ENCODE peak calls at places on chromosome 3, in six cellular contexts. One of them, this sample, is unnamed.

GRCh38 chr3:4472312-4472711 is 5.2 kb upstream of the SUMF1 start:
- DNase-seq in HCT116: no peak
- DNase-seq in heart right ventricle: no peak
- DNase-seq in foreskin keratinocyte: no peak
- DNase-seq in kidney epithelial cell: no peak
- DNase-seq in upper lobe of right lung: no peak
- DNase-seq in this sample: no peak

GRCh38 chr3:144107923-144108322 is 136.3 kb downstream of the DIPK2A start:
- DNase-seq in upper lobe of right lung: no peak
- DNase-seq in HCT116: no peak
- DNase-seq in foreskin keratinocyte: no peak
- DNase-seq in kidney epithelial cell: no peak
- DNase-seq in heart right ventricle: no peak
- DNase-seq in this sample: no peak

GRCh38 chr3:183069086-183069485 is 30.2 kb downstream of the MCCC1 start:
- DNase-seq in HCT116: no peak
- DNase-seq in upper lobe of right lung: no peak
- DNase-seq in foreskin keratinocyte: no peak
- DNase-seq in kidney epithelial cell: no peak
- DNase-seq in heart right ventricle: no peak
- DNase-seq in this sample: no peak

GRCh38 chr3:11600501-11601282 is 43.0 kb downstream of the VGLL4 start:
- DNase-seq in kidney epithelial cell: peak; percentile 99
- DNase-seq in heart right ventricle: peak; percentile 56
- DNase-seq in foreskin keratinocyte: peak; percentile 99
- DNase-seq in upper lobe of right lung: peak; percentile 71
- DNase-seq in HCT116: peak; percentile 61
- DNase-seq in this sample: no peak

GRCh38 chr3:68025189-68025588 is 370.8 kb upstream of the SUCLG2 start:
- DNase-seq in HCT116: no peak
- DNase-seq in heart right ventricle: no peak
- DNase-seq in upper lobe of right lung: no peak
- DNase-seq in kidney epithelial cell: no peak
- DNase-seq in foreskin keratinocyte: no peak
- DNase-seq in this sample: no peak

GRCh38 chr3:16249336-16249735 is 15.4 kb downstream of the DPH3 start:
- DNase-seq in kidney epithelial cell: no peak
- DNase-seq in HCT116: peak; percentile 43
- DNase-seq in foreskin keratinocyte: no peak
- DNase-seq in heart right ventricle: no peak
- DNase-seq in upper lobe of right lung: no peak
- DNase-seq in this sample: peak; percentile 29

GRCh38 chr3:124372784-124373183 is 357.5 kb upstream of the UMPS start:
- DNase-seq in HCT116: no peak
- DNase-seq in kidney epithelial cell: no peak
- DNase-seq in upper lobe of right lung: no peak
- DNase-seq in heart right ventricle: no peak
- DNase-seq in foreskin keratinocyte: no peak
- DNase-seq in this sample: no peak

GRCh38 chr3:29441422-29441821 is 160.6 kb downstream of the RBMS3 start:
- DNase-seq in kidney epithelial cell: no peak
- DNase-seq in heart right ventricle: no peak
- DNase-seq in foreskin keratinocyte: no peak
- DNase-seq in upper lobe of right lung: no peak
- DNase-seq in HCT116: no peak
- DNase-seq in this sample: no peak

GRCh38 chr3:81931265-81931664 is 169.8 kb upstream of the GBE1 start:
- DNase-seq in heart right ventricle: no peak
- DNase-seq in upper lobe of right lung: no peak
- DNase-seq in kidney epithelial cell: no peak
- DNase-seq in foreskin keratinocyte: no peak
- DNase-seq in HCT116: no peak
- DNase-seq in this sample: no peak

GRCh38 chr3:169354774-169355501 is 308.6 kb downstream of the MECOM start:
- DNase-seq in upper lobe of right lung: no peak
- DNase-seq in heart right ventricle: no peak
- DNase-seq in kidney epithelial cell: no peak
- DNase-seq in HCT116: no peak
- DNase-seq in foreskin keratinocyte: no peak
- DNase-seq in this sample: no peak

GRCh38 chr3:41693799-41694198 is 268.1 kb downstream of the ULK4 start:
- DNase-seq in upper lobe of right lung: no peak
- DNase-seq in foreskin keratinocyte: no peak
- DNase-seq in kidney epithelial cell: no peak
- DNase-seq in HCT116: no peak
- DNase-seq in heart right ventricle: no peak
- DNase-seq in this sample: no peak

GRCh38 chr3:139934557-139935070 is 371 bp upstream of the CLSTN2 start:
- DNase-seq in upper lobe of right lung: peak; percentile 65
- DNase-seq in heart right ventricle: peak; percentile 74
- DNase-seq in HCT116: no peak
- DNase-seq in foreskin keratinocyte: peak; percentile 48
- DNase-seq in kidney epithelial cell: peak; percentile 26
- DNase-seq in this sample: peak; percentile 53
- TF ChIP-seq CTCF in upper lobe of right lung: no peak
- TF ChIP-seq CTCF in heart right ventricle: peak; percentile 37
- TF ChIP-seq CTCF in HCT116: no peak
- TF ChIP-seq CTCF in foreskin keratinocyte: peak; percentile 58
- TF ChIP-seq CTCF in kidney epithelial cell: peak; percentile 92
- TF ChIP-seq CTCF in this sample: peak; percentile 60

DNA sequence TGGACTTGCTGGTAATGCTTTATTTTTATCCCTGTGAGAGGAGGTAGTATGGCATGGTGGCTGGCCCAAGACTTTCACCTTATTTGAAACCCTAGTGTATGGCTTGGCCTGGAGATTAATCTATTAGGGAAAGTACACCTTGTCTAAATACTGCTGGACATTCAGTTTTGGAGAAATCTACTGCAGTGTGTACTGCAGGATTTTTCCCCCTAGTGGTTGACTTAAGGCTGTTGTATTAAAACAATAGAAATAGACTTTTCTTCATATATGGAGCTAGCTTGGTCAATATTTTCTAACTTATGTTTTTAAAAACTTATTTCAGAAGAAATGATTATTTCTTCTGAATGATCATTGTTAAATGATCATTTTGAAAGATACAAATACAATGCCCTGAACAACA is 13.9 kb upstream of the SLITRK3 start:
- DNase-seq in kidney epithelial cell: no peak
- DNase-seq in upper lobe of right lung: no peak
- DNase-seq in HCT116: peak; percentile 7
- DNase-seq in foreskin keratinocyte: no peak
- DNase-seq in heart right ventricle: no peak
- DNase-seq in this sample: no peak
- TF ChIP-seq CTCF in kidney epithelial cell: peak; percentile 42
- TF ChIP-seq CTCF in upper lobe of right lung: peak; percentile 22
- TF ChIP-seq CTCF in HCT116: no peak
- TF ChIP-seq CTCF in foreskin keratinocyte: peak; percentile 48
- TF ChIP-seq CTCF in heart right ventricle: no peak
- TF ChIP-seq CTCF in this sample: peak; percentile 61

GRCh38 chr3:197802505-197803459 is 11.7 kb downstream of the LRCH3 start:
- DNase-seq in upper lobe of right lung: no peak
- DNase-seq in kidney epithelial cell: no peak
- DNase-seq in HCT116: no peak
- DNase-seq in foreskin keratinocyte: no peak
- DNase-seq in heart right ventricle: no peak
- DNase-seq in this sample: no peak
- TF ChIP-seq CTCF in upper lobe of right lung: no peak
- TF ChIP-seq CTCF in kidney epithelial cell: peak; percentile 28
- TF ChIP-seq CTCF in HCT116: peak; percentile 31
- TF ChIP-seq CTCF in foreskin keratinocyte: no peak
- TF ChIP-seq CTCF in heart right ventricle: peak; percentile 5
- TF ChIP-seq CTCF in this sample: peak; percentile 15

DNA sequence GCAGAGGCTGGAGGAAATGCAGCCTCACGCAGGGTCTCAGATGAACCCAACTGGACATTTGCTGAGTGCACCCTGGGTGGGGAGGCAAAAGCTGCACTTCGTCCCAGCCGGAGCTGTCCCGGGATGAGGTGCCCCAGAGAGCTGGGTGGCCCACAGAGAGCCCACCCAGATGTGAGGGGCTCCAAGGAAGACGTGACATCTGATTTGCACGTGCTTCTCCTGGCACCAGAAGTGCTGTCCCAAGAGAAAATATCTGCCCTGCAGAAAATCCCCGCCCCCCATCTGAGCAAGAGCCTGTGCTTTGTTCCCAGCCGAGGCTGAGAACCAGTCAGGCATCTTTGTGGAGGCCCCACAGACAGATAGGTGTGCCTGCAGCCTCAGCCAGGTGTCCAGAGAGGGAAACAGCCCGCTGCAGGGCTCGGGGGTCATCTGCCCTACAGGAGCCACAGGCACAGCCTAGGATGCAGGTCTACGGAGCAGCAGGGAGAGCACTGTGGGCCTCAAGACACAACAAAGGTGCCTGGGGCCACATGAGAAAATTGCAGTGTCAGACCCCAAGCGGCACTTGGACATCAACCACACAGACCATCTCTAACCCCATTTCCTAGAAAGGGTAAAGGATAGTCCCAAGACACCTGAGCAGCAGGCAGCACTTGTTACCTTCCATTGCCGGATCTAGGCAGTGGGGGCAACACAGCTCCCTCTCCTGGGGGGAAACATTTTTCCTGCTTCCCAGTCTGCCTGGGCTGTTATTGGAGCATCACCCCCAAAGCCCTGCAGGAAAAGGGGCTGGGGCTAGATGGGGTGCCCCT is 5.8 kb downstream of the TMIE start:
- DNase-seq in foreskin keratinocyte: no peak
- DNase-seq in upper lobe of right lung: peak; percentile 50
- DNase-seq in heart right ventricle: no peak
- DNase-seq in kidney epithelial cell: no peak
- DNase-seq in HCT116: no peak
- DNase-seq in this sample: no peak
- TF ChIP-seq CTCF in foreskin keratinocyte: no peak
- TF ChIP-seq CTCF in upper lobe of right lung: no peak
- TF ChIP-seq CTCF in heart right ventricle: no peak
- TF ChIP-seq CTCF in kidney epithelial cell: no peak
- TF ChIP-seq CTCF in HCT116: no peak
- TF ChIP-seq CTCF in this sample: no peak

GRCh38 chr3:49013738-49014660 is 4.4 kb downstream of the DALRD3 start:
- DNase-seq in heart right ventricle: no peak
- DNase-seq in upper lobe of right lung: no peak
- DNase-seq in HCT116: no peak
- DNase-seq in foreskin keratinocyte: peak; percentile 26
- DNase-seq in kidney epithelial cell: no peak
- DNase-seq in this sample: peak; percentile 52
- TF ChIP-seq CTCF in heart right ventricle: peak; percentile 33
- TF ChIP-seq CTCF in upper lobe of right lung: peak; percentile 44
- TF ChIP-seq CTCF in HCT116: no peak
- TF ChIP-seq CTCF in foreskin keratinocyte: peak; percentile 68
- TF ChIP-seq CTCF in kidney epithelial cell: peak; percentile 68
- TF ChIP-seq CTCF in this sample: peak; percentile 65

GRCh38 chr3:45056608-45057301 is 30.7 kb downstream of the CLEC3B start:
- DNase-seq in upper lobe of right lung: no peak
- DNase-seq in heart right ventricle: no peak
- DNase-seq in kidney epithelial cell: no peak
- DNase-seq in foreskin keratinocyte: no peak
- DNase-seq in HCT116: no peak
- DNase-seq in this sample: no peak

GRCh38 chr3:45054196-45054857 is 28.2 kb downstream of the CLEC3B start:
- DNase-seq in HCT116: no peak
- DNase-seq in kidney epithelial cell: no peak
- DNase-seq in heart right ventricle: no peak
- DNase-seq in upper lobe of right lung: no peak
- DNase-seq in foreskin keratinocyte: peak; percentile 46
- DNase-seq in this sample: no peak

GRCh38 chr3:45055032-45055410 is 28.9 kb downstream of the CLEC3B start:
- DNase-seq in kidney epithelial cell: no peak
- DNase-seq in heart right ventricle: no peak
- DNase-seq in foreskin keratinocyte: peak; percentile 32
- DNase-seq in upper lobe of right lung: no peak
- DNase-seq in HCT116: no peak
- DNase-seq in this sample: no peak

GRCh38 chr3:45057557-45057956 is 31.5 kb downstream of the CLEC3B start:
- DNase-seq in kidney epithelial cell: no peak
- DNase-seq in heart right ventricle: no peak
- DNase-seq in foreskin keratinocyte: no peak
- DNase-seq in HCT116: no peak
- DNase-seq in upper lobe of right lung: no peak
- DNase-seq in this sample: no peak

DNA sequence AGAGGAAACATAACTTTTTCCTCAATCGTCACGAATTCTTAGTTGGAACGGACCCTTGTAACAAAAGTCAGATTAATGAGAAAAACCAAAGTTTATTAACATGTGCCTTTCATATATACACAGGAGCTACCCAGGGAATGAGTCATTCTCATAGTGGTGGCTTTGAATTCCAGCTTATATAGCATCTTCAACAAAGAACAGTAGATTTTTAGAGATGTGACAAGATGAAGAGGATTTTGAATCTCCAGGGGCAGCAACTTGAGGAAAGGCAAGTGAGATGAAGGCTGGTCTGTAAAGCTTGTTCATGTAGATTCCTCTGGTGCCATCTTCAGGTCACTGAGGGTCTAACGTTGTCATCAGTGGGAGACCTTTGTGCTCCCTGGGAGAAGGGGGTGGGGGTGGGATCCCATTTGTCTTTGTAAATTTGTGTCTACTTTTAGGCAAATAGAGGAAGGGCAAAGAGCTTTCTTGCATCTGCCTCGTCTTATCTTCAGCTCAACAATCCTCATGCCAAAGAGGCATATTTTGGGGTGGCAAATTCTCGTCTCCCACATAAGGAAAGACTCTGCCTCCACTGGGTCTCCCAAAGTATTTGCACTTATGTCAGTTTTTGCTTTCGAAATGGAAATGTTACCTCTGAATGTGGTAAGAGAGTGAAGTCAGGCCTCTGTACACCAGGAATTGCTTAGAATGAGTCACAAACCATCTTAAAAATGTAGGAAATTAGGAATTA is 29.5 kb downstream of the CLEC3B start:
- DNase-seq in upper lobe of right lung: no peak
- DNase-seq in kidney epithelial cell: no peak
- DNase-seq in HCT116: no peak
- DNase-seq in heart right ventricle: no peak
- DNase-seq in foreskin keratinocyte: peak; percentile 27
- DNase-seq in this sample: no peak
- TF ChIP-seq CTCF in upper lobe of right lung: no peak
- TF ChIP-seq CTCF in kidney epithelial cell: no peak
- TF ChIP-seq CTCF in HCT116: peak; percentile 6
- TF ChIP-seq CTCF in heart right ventricle: no peak
- TF ChIP-seq CTCF in foreskin keratinocyte: peak; percentile 38
- TF ChIP-seq CTCF in this sample: peak; percentile 16

DNA sequence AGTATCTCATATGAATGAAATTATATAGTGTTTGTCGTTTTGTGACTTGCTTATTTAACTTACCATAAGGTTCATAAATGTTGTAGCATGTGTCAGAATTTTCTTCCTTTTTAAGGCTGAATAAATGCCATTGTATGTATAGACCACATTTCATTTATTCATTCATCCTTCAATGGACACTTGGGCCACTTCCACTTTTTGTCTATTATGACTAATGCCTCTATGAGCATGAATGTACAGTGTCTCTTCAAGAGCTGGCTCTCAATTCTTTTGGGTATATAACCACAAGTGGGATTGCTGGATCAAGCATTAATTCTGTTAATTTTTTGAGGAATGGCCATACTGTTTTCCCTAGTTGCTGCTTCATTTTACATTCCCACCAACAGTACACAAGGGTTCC is 156.1 kb downstream of the VPS8 start:
- DNase-seq in kidney epithelial cell: no peak
- DNase-seq in upper lobe of right lung: no peak
- DNase-seq in heart right ventricle: no peak
- DNase-seq in foreskin keratinocyte: no peak
- DNase-seq in HCT116: no peak
- DNase-seq in this sample: no peak
- TF ChIP-seq CTCF in kidney epithelial cell: no peak
- TF ChIP-seq CTCF in upper lobe of right lung: no peak
- TF ChIP-seq CTCF in heart right ventricle: no peak
- TF ChIP-seq CTCF in foreskin keratinocyte: no peak
- TF ChIP-seq CTCF in HCT116: no peak
- TF ChIP-seq CTCF in this sample: no peak

GRCh38 chr3:53350652-53351051 is 3.3 kb upstream of the DCP1A start:
- DNase-seq in foreskin keratinocyte: peak; percentile 13
- DNase-seq in kidney epithelial cell: no peak
- DNase-seq in heart right ventricle: no peak
- DNase-seq in HCT116: peak; percentile 18
- DNase-seq in upper lobe of right lung: no peak
- DNase-seq in this sample: no peak
- TF ChIP-seq CTCF in foreskin keratinocyte: peak; percentile 55
- TF ChIP-seq CTCF in kidney epithelial cell: peak; percentile 27
- TF ChIP-seq CTCF in heart right ventricle: no peak
- TF ChIP-seq CTCF in HCT116: peak; percentile 63
- TF ChIP-seq CTCF in upper lobe of right lung: peak; percentile 21
- TF ChIP-seq CTCF in this sample: peak; percentile 28

This sample was measured in neural crest cell.